ENCODE peak calls at places on chromosomes 13 and 19, in ten cellular contexts. U is tibial artery, T is PC-9, I is endothelial cell, F is AG09319, C is choroid plexus epithelial cell, O is body of pancreas, D is fibroblast of the aortic adventitia, W is SK-N-SH, E is ovary. Z is an unnamed sample.

GRCh38 chr19:20397292-20397691 is 168.3 kb downstream of the ZNF737 start:
- DNase-seq in E (no peak), C (no peak), T (no peak), W (no peak), F (no peak), I (no peak), O (no peak), D (no peak), U (no peak), Z (no peak)

GRCh38 chr19:45901432-45901903 is 945 bp downstream of the MYPOP start:
- DNase-seq in U (peak; percentile 33), F (no peak), E (peak; percentile 40), I (no peak), O (peak; percentile 64), D (peak; percentile 51), C (peak; percentile 57), T (no peak), W (peak; percentile 71), Z (no peak)

GRCh38 chr19:47310819-47311218 is 1.2 kb downstream of the C5AR1 start:
- DNase-seq in F (no peak), O (peak; percentile 37), E (no peak), I (no peak), C (peak; percentile 62), T (peak; percentile 67), U (peak; percentile 51), D (peak; percentile 22), W (peak; percentile 62), Z (no peak)

GRCh38 chr19:48511800-48512503 is at the start of gene LMTK3:
- DNase-seq in I (no peak), C (no peak), F (peak; percentile 11), W (peak; percentile 97), T (no peak), D (peak; percentile 16), E (no peak), U (no peak), O (no peak), Z (no peak)

GRCh38 chr19:58356236-58356970 is 3.1 kb upstream of the A1BG start:
- DNase-seq in O (no peak), C (peak; percentile 52), F (no peak), D (peak; percentile 10), T (no peak), W (no peak), I (no peak), U (no peak), E (no peak), Z (no peak)

GRCh38 chr13:29525757-29526156 is 69.7 kb downstream of the SLC7A1 start:
- DNase-seq in D (no peak), C (no peak), U (no peak), W (no peak), E (no peak), I (no peak), F (no peak), T (no peak), O (no peak), Z (no peak)

GRCh38 chr13:110680852-110681251 is 25.1 kb downstream of the CARS2 start:
- DNase-seq in F (no peak), I (peak; percentile 43), T (peak; percentile 13), U (no peak), C (peak; percentile 30), W (peak; percentile 69), E (no peak), O (no peak), D (no peak), Z (peak; percentile 10)

GRCh38 chr13:106033634-106034033 is 501.8 kb downstream of the EFNB2 start:
- DNase-seq in E (no peak), C (peak; percentile 89), F (no peak), W (no peak), I (no peak), U (no peak), O (peak; percentile 21), D (peak; percentile 77), T (no peak), Z (peak; percentile 19)

GRCh38 chr13:106381083-106381482 is 154.4 kb downstream of the EFNB2 start:
- DNase-seq in U (no peak), O (no peak), W (no peak), D (peak; percentile 64), E (no peak), C (peak; percentile 76), I (no peak), F (no peak), T (no peak), Z (no peak)

GRCh38 chr13:96089749-96090239 is at the start of gene HS6ST3:
- DNase-seq in I (peak; percentile 40), C (peak; percentile 10), W (peak; percentile 79), D (no peak), E (peak; percentile 10), O (peak; percentile 88), F (no peak), T (peak; percentile 5), U (no peak), Z (no peak)

GRCh38 chr19:15216363-15216762 is 15.6 kb upstream of the NOTCH3 start:
- DNase-seq in E (no peak), W (no peak), O (no peak), T (peak; percentile 81), I (no peak), D (no peak), F (no peak), C (no peak), U (no peak), Z (no peak)

GRCh38 chr13:114070098-114070799 is 62.2 kb downstream of the RASA3 start:
- DNase-seq in T (no peak), O (no peak), E (no peak), I (no peak), D (no peak), U (peak; percentile 20), C (no peak), W (no peak), F (no peak), Z (no peak)

DNA sequence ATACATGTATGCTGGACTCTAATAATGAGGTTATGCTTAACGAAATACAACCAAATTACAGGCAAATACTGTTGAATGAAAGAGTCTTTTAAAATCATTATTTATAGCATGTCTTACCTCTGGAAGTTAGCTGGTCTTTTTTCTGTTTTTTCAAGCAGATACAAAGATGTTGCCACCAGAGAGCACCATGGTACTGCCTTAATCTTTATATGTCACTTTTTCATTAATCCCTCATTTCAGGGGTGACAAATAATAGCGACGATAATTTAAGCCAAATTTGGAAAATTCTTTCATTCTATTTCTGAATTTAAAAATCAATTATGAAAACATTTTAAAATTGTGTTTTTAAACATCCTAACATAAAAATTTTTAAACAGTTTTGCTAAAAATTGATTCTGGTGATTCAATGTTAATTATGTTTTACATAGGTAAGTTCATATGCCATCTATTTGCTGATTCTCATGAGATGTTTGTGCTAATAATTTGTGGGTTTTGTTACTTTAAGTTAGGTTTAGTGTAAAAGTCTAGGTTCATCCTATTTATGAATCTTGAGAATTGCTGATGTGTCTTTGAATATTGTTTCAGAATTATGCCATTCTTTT is 379.3 kb upstream of the SGCG start:
- DNase-seq in T (no peak), W (no peak), E (no peak), U (no peak), O (no peak), I (no peak), F (no peak), C (peak; percentile 5), D (peak; percentile 10), Z (no peak)
- TF ChIP-seq CTCF in T (no peak), W (peak; percentile 47), E (peak; percentile 26), U (peak; percentile 18), O (no peak), I (peak; percentile 18), F (peak; percentile 15), C (no peak), D (no peak), Z (peak; percentile 42)

GRCh38 chr19:38892841-38893240 is 6.6 kb downstream of the SIRT2 start:
- DNase-seq in T (no peak), C (no peak), D (no peak), W (no peak), I (no peak), E (no peak), U (no peak), O (no peak), F (no peak), Z (no peak)
- TF ChIP-seq CTCF in T (no peak), C (no peak), D (no peak), W (no peak), I (no peak), E (no peak), U (no peak), O (no peak), F (no peak), Z (no peak)

GRCh38 chr19:50159078-50159477 is 4.0 kb downstream of the IZUMO2 start:
- DNase-seq in U (no peak), F (no peak), C (no peak), O (no peak), I (no peak), D (no peak), W (no peak), E (no peak), T (no peak), Z (no peak)

GRCh38 chr19:50152578-50152977 is 10.5 kb downstream of the IZUMO2 start:
- DNase-seq in O (no peak), W (no peak), U (no peak), E (no peak), T (no peak), F (no peak), I (no peak), D (no peak), C (no peak), Z (no peak)

GRCh38 chr19:50158577-50158976 is 4.5 kb downstream of the IZUMO2 start:
- DNase-seq in I (no peak), F (no peak), U (no peak), D (no peak), E (no peak), W (no peak), C (no peak), T (no peak), O (no peak), Z (no peak)

GRCh38 chr19:50154529-50154928 is 8.6 kb downstream of the IZUMO2 start:
- DNase-seq in U (no peak), O (no peak), D (no peak), E (no peak), T (no peak), W (no peak), F (no peak), C (no peak), I (no peak), Z (no peak)

DNA sequence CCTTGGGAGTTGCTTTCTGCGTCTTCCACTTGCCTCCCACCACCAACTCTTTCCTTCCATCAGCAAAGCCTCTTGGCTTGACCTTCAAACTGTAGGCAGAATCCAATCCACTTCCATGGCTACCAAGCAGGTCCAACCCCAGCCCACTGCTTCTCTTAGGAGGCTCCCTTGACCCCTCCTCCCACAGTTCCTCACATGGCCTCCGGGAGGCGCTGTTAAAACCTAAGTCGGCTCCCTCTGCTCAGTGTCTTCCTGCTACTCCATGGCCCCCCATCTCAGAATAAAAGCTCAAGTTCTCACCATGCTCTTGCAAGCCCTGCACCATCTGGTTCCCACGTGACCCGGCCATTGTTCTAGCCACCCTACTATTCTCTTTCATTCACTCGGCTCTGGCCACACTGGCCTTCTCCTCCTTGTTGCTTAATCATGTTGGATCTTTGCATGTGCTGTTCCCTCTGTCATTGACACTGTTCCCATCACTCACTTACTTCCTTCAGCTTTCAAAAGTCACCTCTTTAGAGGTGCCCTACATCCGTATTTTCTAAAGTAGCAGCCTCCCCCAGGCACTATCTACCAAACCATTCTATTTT is 7.5 kb downstream of the IZUMO2 start:
- DNase-seq in W (no peak), C (no peak), O (no peak), F (no peak), E (no peak), U (no peak), I (no peak), D (no peak), T (no peak), Z (no peak)
- TF ChIP-seq CTCF in W (peak; percentile 26), C (no peak), O (no peak), F (no peak), E (no peak), U (no peak), I (no peak), D (no peak), T (peak; percentile 52), Z (peak; percentile 47)

GRCh38 chr19:35995655-35995993 is 636 bp downstream of the SDHAF1 start:
- DNase-seq in D (peak; percentile 25), I (peak; percentile 46), T (no peak), U (peak; percentile 49), O (peak; percentile 61), F (no peak), E (peak; percentile 59), W (peak; percentile 67), C (peak; percentile 36), Z (no peak)
- TF ChIP-seq CTCF in D (no peak), I (no peak), T (no peak), U (no peak), O (no peak), F (no peak), E (no peak), W (no peak), C (no peak), Z (no peak)